ENCODE peak calls at places on chromosome 15, in ten cellular contexts. O, U, P, C, D, I, Y, N, E and G are unnamed samples.

GRCh38 chr15:31078461-31078860 is 23.1 kb downstream of the TRPM1 start:
- DNase-seq in O (no peak), U (no peak), P (no peak), C (no peak), D (no peak), I (no peak), Y (no peak), N (no peak), E (no peak), G (peak; percentile 36)

GRCh38 chr15:37070686-37071085 is 29.7 kb downstream of the MEIS2 start:
- DNase-seq in O (no peak), U (no peak), P (no peak), C (no peak), D (no peak), I (no peak), Y (no peak), N (no peak), E (no peak), G (no peak)

GRCh38 chr15:68285243-68285980 is 7.9 kb downstream of the FEM1B start:
- DNase-seq in O (no peak), U (no peak), P (no peak), C (no peak), D (no peak), I (no peak), Y (no peak), N (no peak), E (no peak), G (no peak)

GRCh38 chr15:55786341-55786740 is 43.4 kb upstream of the PRTG start:
- DNase-seq in O (no peak), U (no peak), P (no peak), C (no peak), D (no peak), I (no peak), Y (no peak), N (no peak), E (no peak), G (peak; percentile 61)

GRCh38 chr15:70049115-70049514 is 48.6 kb downstream of the TLE3 start:
- DNase-seq in O (no peak), U (no peak), P (no peak), C (no peak), D (no peak), I (no peak), Y (no peak), N (no peak), E (no peak), G (no peak)

GRCh38 chr15:63104727-63105126 is 16.9 kb upstream of the LACTB start:
- DNase-seq in O (no peak), U (no peak), P (no peak), C (no peak), D (no peak), I (no peak), Y (no peak), N (no peak), E (no peak), G (no peak)

GRCh38 chr15:78761020-78761419 is 50.2 kb downstream of the ADAMTS7 start:
- DNase-seq in O (no peak), U (no peak), P (no peak), C (no peak), D (no peak), I (peak; percentile 4), Y (no peak), N (no peak), E (no peak), G (no peak)

GRCh38 chr15:97961067-97961954 is 808 bp downstream of the ARRDC4 start:
- DNase-seq in O (no peak), U (peak; percentile 24), P (peak; percentile 18), C (no peak), D (no peak), I (peak; percentile 56), Y (peak; percentile 48), N (no peak), E (no peak), G (peak; percentile 43)

GRCh38 chr15:91525746-91526145 is 327.8 kb upstream of the SLCO3A1 start:
- DNase-seq in O (no peak), U (no peak), P (no peak), C (no peak), D (no peak), I (no peak), Y (no peak), N (no peak), E (no peak), G (no peak)

GRCh38 chr15:91520848-91521247 is 332.7 kb upstream of the SLCO3A1 start:
- DNase-seq in O (no peak), U (no peak), P (no peak), C (no peak), D (no peak), I (no peak), Y (no peak), N (no peak), E (no peak), G (no peak)

GRCh38 chr15:91524534-91524933 is 329.0 kb upstream of the SLCO3A1 start:
- DNase-seq in O (no peak), U (no peak), P (no peak), C (no peak), D (no peak), I (no peak), Y (no peak), N (no peak), E (no peak), G (no peak)

GRCh38 chr15:91521996-91522395 is 331.5 kb upstream of the SLCO3A1 start:
- DNase-seq in O (no peak), U (no peak), P (no peak), C (peak; percentile 31), D (no peak), I (no peak), Y (no peak), N (no peak), E (no peak), G (no peak)

GRCh38 chr15:91522609-91523332 is 330.7 kb upstream of the SLCO3A1 start:
- DNase-seq in O (no peak), U (no peak), P (no peak), C (no peak), D (no peak), I (no peak), Y (peak; percentile 25), N (peak; percentile 59), E (no peak), G (peak; percentile 4)
- TF ChIP-seq CTCF in O (no peak), U (peak; percentile 32), P (no peak), C (peak; percentile 9), D (peak; percentile 16), I (peak; percentile 34), Y (peak; percentile 29), N (peak; percentile 65), E (peak; percentile 18), G (peak; percentile 34)

GRCh38 chr15:41804361-41804760 is 23.5 kb upstream of the JMJD7 start:
- DNase-seq in O (no peak), U (peak; percentile 89), P (no peak), C (no peak), D (peak; percentile 36), I (no peak), Y (no peak), N (no peak), E (no peak), G (no peak)

GRCh38 chr15:41804920-41805666 is 22.8 kb upstream of the JMJD7 start:
- DNase-seq in O (no peak), U (peak; percentile 72), P (no peak), C (no peak), D (no peak), I (no peak), Y (no peak), N (no peak), E (no peak), G (no peak)

GRCh38 chr15:41809121-41809520 is 18.8 kb upstream of the JMJD7 start:
- DNase-seq in O (no peak), U (no peak), P (no peak), C (no peak), D (no peak), I (no peak), Y (no peak), N (no peak), E (no peak), G (no peak)

GRCh38 chr15:41805711-41806110 is 22.2 kb upstream of the JMJD7 start:
- DNase-seq in O (no peak), U (no peak), P (no peak), C (no peak), D (no peak), I (no peak), Y (no peak), N (no peak), E (no peak), G (no peak)

DNA sequence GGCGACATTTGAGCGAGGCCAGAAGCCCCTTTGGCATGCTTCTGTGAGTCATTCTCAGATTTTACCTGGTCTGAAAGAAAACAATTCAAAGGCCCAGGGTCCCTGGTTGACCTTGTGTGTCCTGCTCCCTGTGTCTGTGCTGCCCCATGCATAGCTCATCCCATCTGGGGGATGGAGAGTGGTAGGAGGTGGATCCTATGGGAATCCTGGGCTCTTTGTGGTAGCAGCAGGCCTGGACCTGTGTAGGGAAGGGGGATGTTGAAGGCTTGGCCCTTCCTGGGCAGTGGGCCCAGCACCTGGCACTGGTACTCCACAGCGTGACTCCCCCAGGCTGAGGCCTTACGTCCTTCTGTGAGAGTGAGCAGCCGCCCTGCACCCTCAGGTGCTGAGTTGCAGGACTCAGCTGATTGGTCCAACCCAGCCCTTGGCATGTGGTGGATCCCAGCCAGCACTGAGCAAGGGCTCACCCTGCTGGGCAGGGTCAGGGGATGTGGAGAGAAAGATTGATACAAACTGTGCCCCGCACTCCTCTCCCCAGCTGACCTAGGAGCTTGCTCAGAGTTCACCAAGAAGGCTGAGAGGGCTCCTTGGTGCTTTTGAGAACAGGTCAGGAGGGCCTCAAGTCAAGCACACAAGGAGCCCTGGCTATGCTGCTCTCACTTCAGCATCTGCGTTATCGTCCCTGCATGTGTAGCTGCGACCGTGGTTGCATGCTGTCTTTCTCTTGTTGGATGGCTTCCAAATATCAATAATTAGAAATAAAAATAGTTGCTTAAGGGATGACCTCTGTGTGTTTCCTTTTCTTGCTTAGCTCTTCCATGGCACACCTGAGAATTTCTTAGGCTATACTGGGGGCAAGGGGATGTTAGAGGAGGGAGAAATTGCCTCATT is 21.4 kb upstream of the JMJD7 start:
- DNase-seq in O (no peak), U (peak; percentile 77), P (no peak), C (no peak), D (peak; percentile 49), I (no peak), Y (no peak), N (no peak), E (no peak), G (peak; percentile 50)
- TF ChIP-seq CTCF in O (no peak), U (no peak), P (no peak), C (peak; percentile 23), D (peak; percentile 66), I (no peak), Y (no peak), N (no peak), E (no peak), G (peak; percentile 37)

DNA sequence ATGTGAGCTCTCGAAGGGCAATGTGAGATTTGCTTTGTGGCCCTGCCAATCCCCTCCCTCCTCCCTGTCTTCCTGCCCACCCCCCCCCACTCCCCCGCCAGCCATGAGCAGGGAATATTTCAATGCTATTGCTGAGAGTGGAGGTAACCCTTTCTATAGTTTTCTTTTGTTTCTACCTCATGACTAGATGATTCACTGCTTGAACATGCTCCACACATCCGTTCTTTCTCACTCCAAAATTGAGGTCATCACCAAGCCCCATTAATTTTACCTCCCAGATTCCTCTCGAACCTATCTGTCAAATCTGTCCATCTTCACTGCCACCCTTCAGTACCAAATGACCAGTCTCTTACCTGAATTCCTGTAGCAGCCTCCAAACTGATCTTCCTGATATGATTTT is 12.2 kb downstream of the ZNF774 start:
- DNase-seq in O (no peak), U (no peak), P (no peak), C (peak; percentile 87), D (no peak), I (no peak), Y (no peak), N (no peak), E (no peak), G (no peak)
- TF ChIP-seq CTCF in O (no peak), U (no peak), P (no peak), C (no peak), D (no peak), I (no peak), Y (no peak), N (no peak), E (no peak), G (no peak)

GRCh38 chr15:28989896-28990295 is 104.1 kb downstream of the APBA2 start:
- DNase-seq in O (no peak), U (no peak), P (no peak), C (no peak), D (no peak), I (no peak), Y (no peak), N (no peak), E (no peak), G (no peak)

GRCh38 chr15:28991236-28992171 is 105.7 kb downstream of the APBA2 start:
- DNase-seq in O (no peak), U (no peak), P (no peak), C (no peak), D (no peak), I (no peak), Y (no peak), N (no peak), E (no peak), G (no peak)

GRCh38 chr15:28987337-28987736 is 101.6 kb downstream of the APBA2 start:
- DNase-seq in O (no peak), U (no peak), P (no peak), C (no peak), D (no peak), I (no peak), Y (no peak), N (no peak), E (no peak), G (no peak)

GRCh38 chr15:28990390-28990789 is 104.6 kb downstream of the APBA2 start:
- DNase-seq in O (no peak), U (no peak), P (no peak), C (no peak), D (no peak), I (no peak), Y (no peak), N (no peak), E (no peak), G (no peak)

GRCh38 chr15:28989239-28989830 is 103.6 kb downstream of the APBA2 start:
- DNase-seq in O (no peak), U (no peak), P (peak; percentile 6), C (no peak), D (peak; percentile 19), I (no peak), Y (no peak), N (peak; percentile 39), E (no peak), G (peak; percentile 75)
- TF ChIP-seq CTCF in O (no peak), U (no peak), P (no peak), C (peak; percentile 4), D (peak; percentile 33), I (no peak), Y (no peak), N (no peak), E (no peak), G (peak; percentile 55)